ENCODE peak calls at places on chromosomes 1 and 21, in four cellular contexts. Z, L, R and S are unnamed samples.

GRCh38 chr21:42387843-42388242 is 8.0 kb downstream of the TMPRSS3 start:
- DNase-seq in Z (no peak), L (no peak), R (no peak), S (no peak)

GRCh38 chr1:198178615-198179014 is 21.8 kb downstream of the NEK7 start:
- DNase-seq in Z (no peak), L (no peak), R (no peak), S (no peak)

GRCh38 chr1:6001992-6002576 is 9.9 kb upstream of the NPHP4 start:
- DNase-seq in Z (peak), L (no peak), R (peak), S (no peak)

GRCh38 chr1:9235123-9235513 is 544 bp downstream of the H6PD start:
- DNase-seq in Z (no peak), L (no peak), R (peak), S (peak)

GRCh38 chr1:235366286-235366685 is 941 bp upstream of the TBCE start:
- DNase-seq in Z (no peak), L (no peak), R (no peak), S (no peak)

GRCh38 chr1:11355594-11356467 is 82.8 kb downstream of the UBIAD1 start:
- DNase-seq in Z (no peak), L (no peak), R (no peak), S (no peak)

GRCh38 chr1:47678464-47678980 is 240.7 kb downstream of the FOXD2 start:
- DNase-seq in Z (no peak), L (no peak), R (peak), S (peak)

GRCh38 chr1:29713857-29714256 is 477.5 kb downstream of the PTPRU start:
- DNase-seq in Z (no peak), L (no peak), R (no peak), S (no peak)

GRCh38 chr21:45737485-45738166 is 94.1 kb downstream of the PCBP3 start:
- DNase-seq in Z (no peak), L (no peak), R (no peak), S (no peak)

GRCh38 chr21:29511076-29511475 is 212.4 kb downstream of the BACH1 start:
- DNase-seq in Z (no peak), L (no peak), R (no peak), S (no peak)

GRCh38 chr1:203069028-203069804 is 16.6 kb downstream of the MYOG start:
- DNase-seq in Z (no peak), L (no peak), R (no peak), S (no peak)

GRCh38 chr21:42009018-42009830 is 936 bp downstream of the ZBTB21 start:
- DNase-seq in Z (peak), L (peak), R (peak), S (peak)

GRCh38 chr1:29414091-29414490 is 177.8 kb downstream of the PTPRU start:
- DNase-seq in Z (no peak), L (no peak), R (no peak), S (peak)

GRCh38 chr1:108079550-108079949 is 114.6 kb upstream of the VAV3 start:
- DNase-seq in Z (no peak), L (no peak), R (no peak), S (no peak)

GRCh38 chr1:91846007-91846620 is 39.8 kb downstream of the TGFBR3 start:
- DNase-seq in Z (no peak), L (peak), R (peak), S (no peak)

GRCh38 chr1:202205523-202206190 is 12.1 kb downstream of the LGR6 start:
- DNase-seq in Z (no peak), L (no peak), R (no peak), S (no peak)

GRCh38 chr1:27010226-27010994 is 2.2 kb downstream of the TENT5B start:
- DNase-seq in Z (no peak), L (no peak), R (no peak), S (no peak)

GRCh38 chr1:66275601-66276023 is 258.3 kb upstream of the SGIP1 start:
- DNase-seq in Z (no peak), L (no peak), R (no peak), S (no peak)

GRCh38 chr1:15212216-15212988 is 34.6 kb upstream of the FHAD1 start:
- DNase-seq in Z (peak), L (no peak), R (peak), S (no peak)

GRCh38 chr1:116832268-116832931 is 77.3 kb upstream of the PTGFRN start:
- DNase-seq in Z (no peak), L (no peak), R (no peak), S (no peak)

GRCh38 chr1:94729287-94729686 is 90.9 kb upstream of the SLC44A3 start:
- DNase-seq in Z (no peak), L (no peak), R (no peak), S (no peak)

GRCh38 chr1:47187226-47187925 is 2.5 kb downstream of the PDZK1IP1 start:
- DNase-seq in Z (no peak), L (no peak), R (peak), S (peak)

GRCh38 chr1:30984167-30984870 is 75.8 kb upstream of the SDC3 start:
- DNase-seq in Z (no peak), L (no peak), R (no peak), S (no peak)

GRCh38 chr1:81808760-81809159 is 8.0 kb downstream of the ADGRL2 start:
- DNase-seq in Z (no peak), L (no peak), R (no peak), S (no peak)

GRCh38 chr1:35592991-35593769 is 20.1 kb downstream of the TFAP2E start:
- DNase-seq in Z (no peak), L (no peak), R (no peak), S (no peak)

GRCh38 chr1:94924967-94925366 is 1.9 kb downstream of the CNN3 start:
- DNase-seq in Z (no peak), L (no peak), R (no peak), S (no peak)

DNA sequence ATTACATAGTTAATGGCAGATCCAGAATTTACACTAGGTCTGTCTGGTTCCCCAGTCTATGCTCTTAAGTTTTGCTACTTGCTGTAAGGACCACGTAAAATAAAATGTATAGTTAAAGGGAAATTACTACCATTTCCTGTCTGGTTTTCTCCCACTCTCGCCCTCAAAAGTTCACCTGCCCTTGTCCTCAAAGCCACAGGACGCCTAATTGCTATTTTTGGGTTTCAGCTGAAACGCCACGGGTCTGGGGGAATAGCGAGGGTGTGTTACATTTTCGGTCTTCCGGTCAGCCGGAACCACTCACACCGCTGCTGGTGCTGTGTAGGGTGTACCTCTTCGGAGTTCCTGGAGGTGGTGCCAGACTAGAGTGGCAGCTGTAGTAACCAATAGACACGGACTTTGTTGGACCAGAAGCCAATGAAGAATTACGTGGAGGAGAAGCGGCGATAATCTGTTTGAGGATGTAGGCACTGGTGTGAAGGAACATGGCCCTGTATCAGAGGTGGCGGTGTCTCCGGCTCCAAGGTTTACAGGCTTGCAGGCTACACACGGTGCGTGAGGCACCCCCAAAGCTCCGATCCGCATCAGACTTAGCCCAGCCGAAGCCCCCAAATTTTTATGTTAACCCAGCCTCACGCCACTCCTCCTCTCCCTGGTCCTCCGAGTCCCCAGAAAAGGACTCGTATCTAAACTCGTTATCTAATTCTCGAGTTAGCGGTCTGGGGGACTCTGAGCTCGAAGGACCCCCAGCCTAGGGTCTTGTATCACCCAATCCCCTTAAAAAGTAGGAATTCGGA is at the start of gene TARS2:
- DNase-seq in Z (peak), L (peak), R (peak), S (peak)
- TF ChIP-seq CTCF in Z (peak), L (peak), R (peak), S (no peak)

DNA sequence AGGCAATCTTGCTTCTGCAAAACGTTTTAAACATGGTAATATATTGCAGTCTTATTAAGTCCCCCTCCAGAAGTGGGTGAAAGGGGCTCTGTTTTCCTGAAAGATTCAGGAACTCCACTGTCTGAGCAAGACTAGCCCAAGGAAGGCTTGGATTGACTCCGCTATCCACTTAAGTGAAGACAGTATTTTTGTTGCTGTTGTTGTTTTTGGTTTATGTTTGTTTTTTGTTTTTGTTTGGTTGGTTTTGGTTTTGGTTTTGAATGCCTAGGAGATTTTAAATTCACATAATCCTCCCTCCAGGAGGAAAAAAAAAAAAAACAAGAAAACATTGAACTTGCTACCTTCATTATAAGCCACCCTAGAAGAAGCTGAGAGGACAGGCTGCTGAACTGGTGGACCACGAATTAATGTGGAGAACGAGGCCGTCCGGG is 29.1 kb upstream of the NFIA start:
- DNase-seq in Z (no peak), L (no peak), R (no peak), S (no peak)
- H3K4me3 ChIP-seq in Z (peak), L (peak), R (peak), S (peak)

GRCh38 chr21:34530264-34530663 is 18.3 kb upstream of the KCNE1 start:
- DNase-seq in Z (no peak), L (no peak), R (no peak), S (no peak)
- H3K27ac ChIP-seq in Z (no peak), L (no peak), R (no peak), S (no peak)

GRCh38 chr1:154696001-154696400 is 88.0 kb upstream of the ADAR start:
- DNase-seq in Z (no peak), L (no peak), R (no peak), S (no peak)
- TF ChIP-seq CTCF in Z (no peak), L (peak), R (no peak), S (no peak)

GRCh38 chr1:1212780-1213152 is 1.2 kb downstream of the TNFRSF4 start:
- DNase-seq in Z (peak), L (no peak), R (peak), S (no peak)
- H3K4me3 ChIP-seq in Z (no peak), L (no peak), R (peak), S (peak)